ENCODE peak calls at places on chromosomes 16 and 17, in nine cellular contexts. E is psoas muscle; Z is testis; V is HepG2; H is HCT116; L is CD8-positive, alpha-beta memory T cell; O is tibial nerve; X is CD8-positive, alpha-beta T cell; A is body of pancreas. W is an unnamed sample. For H3K9me3, the result is how much of the 10 kb centered on the place peaks cover.

GRCh38 chr17:28912281-28912937 is 9.5 kb upstream of the DHRS13 start:
- DNase-seq in E (no peak), Z (peak), V (no peak), H (no peak), L (no peak), O (no peak), X (peak), A (no peak), W (no peak)

GRCh38 chr17:72976971-72977767 is 115.3 kb downstream of the SLC39A11 start:
- DNase-seq in E (peak), Z (peak), V (no peak), H (peak), L (no peak), O (peak), X (no peak), A (peak), W (peak)

GRCh38 chr17:79664925-79665738 is 54.3 kb upstream of the RBFOX3 start:
- DNase-seq in E (peak), Z (peak), V (no peak), H (peak), L (no peak), O (peak), X (no peak), A (peak), W (no peak)

GRCh38 chr16:54040975-54041374 is 245.6 kb downstream of the IRX3 start:
- DNase-seq in E (no peak), Z (no peak), V (no peak), H (no peak), L (no peak), O (no peak), X (no peak), A (no peak), W (no peak)

GRCh38 chr17:48832491-48832890 is 1.7 kb downstream of the CALCOCO2 start:
- DNase-seq in E (no peak), Z (no peak), V (no peak), H (no peak), L (no peak), O (no peak), X (no peak), A (no peak), W (no peak)

GRCh38 chr17:20053343-20053964 is 44.3 kb downstream of the SPECC1 start:
- DNase-seq in E (no peak), Z (no peak), V (no peak), H (no peak), L (no peak), O (no peak), X (no peak), A (no peak), W (no peak)

GRCh38 chr17:6637458-6637840 is 3.1 kb downstream of the KIAA0753 start:
- DNase-seq in E (no peak), Z (no peak), V (no peak), H (no peak), L (no peak), O (no peak), X (no peak), A (no peak), W (no peak)

GRCh38 chr16:10529895-10530669 is 50.3 kb downstream of the EMP2 start:
- DNase-seq in E (no peak), Z (no peak), V (no peak), H (no peak), L (no peak), O (no peak), X (no peak), A (no peak), W (no peak)

GRCh38 chr17:38912221-38912813 is 13.1 kb upstream of the LASP1NB start:
- DNase-seq in E (peak), Z (peak), V (no peak), H (no peak), L (no peak), O (no peak), X (no peak), A (peak), W (no peak)

GRCh38 chr17:76529643-76530488 is 7.6 kb downstream of the CYGB start:
- DNase-seq in E (peak), Z (peak), V (peak), H (no peak), L (no peak), O (peak), X (no peak), A (peak), W (peak)

GRCh38 chr16:52497067-52497816 is 49.7 kb downstream of the TOX3 start:
- DNase-seq in E (no peak), Z (no peak), V (peak), H (no peak), L (no peak), O (no peak), X (no peak), A (no peak), W (no peak)

GRCh38 chr16:16120382-16121184 is 102.7 kb downstream of the ABCC6 start:
- DNase-seq in E (peak), Z (peak), V (no peak), H (no peak), L (no peak), O (no peak), X (no peak), A (peak), W (no peak)

GRCh38 chr17:8137645-8138342 is 13.9 kb upstream of the HES7 start:
- DNase-seq in E (peak), Z (no peak), V (no peak), H (no peak), L (no peak), O (peak), X (no peak), A (no peak), W (peak)

GRCh38 chr16:24045641-24046040 is 209.9 kb downstream of the PRKCB start:
- DNase-seq in E (no peak), Z (no peak), V (no peak), H (no peak), L (no peak), O (no peak), X (no peak), A (no peak), W (no peak)

GRCh38 chr16:56355221-56355620 is 70.1 kb downstream of the AMFR start:
- DNase-seq in E (peak), Z (no peak), V (no peak), H (no peak), L (no peak), O (no peak), X (no peak), A (peak), W (peak)

GRCh38 chr17:64507418-64507766 is 615 bp downstream of the CEP95 start:
- DNase-seq in E (no peak), Z (no peak), V (peak), H (no peak), L (peak), O (peak), X (no peak), A (peak), W (no peak)

GRCh38 chr17:21194688-21195087 is 19.3 kb downstream of the TMEM11 start:
- DNase-seq in E (peak), Z (peak), V (no peak), H (no peak), L (no peak), O (peak), X (no peak), A (no peak), W (no peak)

GRCh38 chr17:81194941-81195901 is 27.5 kb downstream of the CEP131 start:
- DNase-seq in E (peak), Z (no peak), V (no peak), H (no peak), L (no peak), O (no peak), X (peak), A (no peak), W (no peak)

GRCh38 chr17:72191356-72191755 is 70.5 kb downstream of the SOX9 start:
- DNase-seq in E (no peak), Z (no peak), V (no peak), H (no peak), L (no peak), O (no peak), X (no peak), A (no peak), W (no peak)

GRCh38 chr16:27177031-27177774 is 26.1 kb upstream of the KDM8 start:
- DNase-seq in E (no peak), Z (no peak), V (no peak), H (no peak), L (no peak), O (no peak), X (no peak), A (no peak), W (no peak)

GRCh38 chr16:53769185-53769584 is 65.2 kb downstream of the FTO start:
- DNase-seq in E (no peak), Z (no peak), V (no peak), H (no peak), L (no peak), O (no peak), X (no peak), A (no peak), W (no peak)

GRCh38 chr16:21100447-21100846 is 50.2 kb downstream of the DNAH3 start:
- DNase-seq in E (no peak), Z (no peak), V (no peak), H (peak), L (no peak), O (no peak), X (no peak), A (no peak), W (no peak)

GRCh38 chr16:4139968-4140367 is 23.7 kb upstream of the ADCY9 start:
- DNase-seq in E (no peak), Z (no peak), V (no peak), H (no peak), L (no peak), O (no peak), X (no peak), A (no peak), W (no peak)

GRCh38 chr17:50638851-50639767 is 4.4 kb downstream of the ABCC3 start:
- DNase-seq in E (peak), Z (peak), V (peak), H (peak), L (no peak), O (peak), X (no peak), A (peak), W (peak)

DNA sequence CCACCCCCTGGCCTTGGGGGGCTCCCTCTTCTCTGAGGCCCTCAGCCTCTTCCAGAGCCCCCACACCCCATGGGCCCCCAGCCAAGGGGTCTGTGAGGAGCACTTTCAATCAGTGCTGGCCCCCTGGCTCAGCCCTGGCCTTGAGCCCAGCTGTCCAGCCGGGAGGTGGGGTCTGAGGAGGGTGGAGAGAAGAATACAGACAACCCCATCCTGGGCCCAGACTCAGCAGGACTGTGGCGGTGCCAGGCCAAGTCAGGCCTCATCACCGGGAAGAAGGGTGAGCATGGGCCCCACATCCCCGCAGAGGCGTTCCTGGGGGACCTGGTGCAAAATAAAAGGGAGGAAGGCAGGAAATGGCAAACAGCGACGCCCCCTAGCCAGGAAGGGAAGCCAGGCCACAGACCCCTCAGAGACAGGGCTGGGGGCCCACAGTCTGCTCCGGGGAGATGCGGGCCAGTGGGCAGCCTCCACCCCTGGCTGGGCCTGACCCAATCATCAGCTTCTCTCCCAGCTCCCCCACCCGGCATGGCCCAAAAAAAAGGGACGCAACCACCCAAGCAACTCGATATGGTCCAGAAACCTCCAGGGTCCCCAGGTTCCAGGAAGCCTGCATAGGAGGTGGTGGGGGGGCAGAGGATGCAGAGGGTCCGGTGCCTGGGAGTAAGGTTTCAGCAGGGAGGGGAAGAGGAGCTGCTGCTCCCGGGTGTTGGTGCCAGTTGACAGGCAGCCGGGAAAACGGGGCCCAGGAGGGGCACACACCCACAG is 20.6 kb downstream of the ZNF423 start:
- DNase-seq in E (peak), Z (no peak), V (no peak), H (no peak), L (no peak), O (no peak), X (no peak), A (no peak), W (peak)
- H3K4me3 ChIP-seq in E (peak), Z (no peak), V (no peak), H (no peak), L (no peak), O (no peak), X (no peak), A (no peak), W (peak)

GRCh38 chr16:69711115-69711740 is 15.1 kb downstream of the NQO1 start:
- DNase-seq in E (no peak), Z (peak), V (no peak), H (peak), L (no peak), O (no peak), X (no peak), A (peak), W (no peak)
- H3K27ac ChIP-seq in E (no peak), Z (peak), V (no peak), H (peak), L (no peak), O (no peak), X (no peak), A (peak), W (no peak)

GRCh38 chr16:46466239-46466638 is 154.9 kb downstream of the SHCBP1 start:
- DNase-seq in E (no peak), Z (no peak), V (no peak), H (no peak), L (no peak), O (no peak), X (no peak), A (no peak), W (no peak)
- H3K9me3 ChIP-seq in E (under half), Z (under half), V (under half), H (under half), L (under half), O (under half), X (under half), A (under half), W (under half)

GRCh38 chr16:674214-674881 is 1.1 kb upstream of the RHBDL1 start:
- DNase-seq in E (no peak), Z (peak), V (no peak), H (no peak), L (no peak), O (no peak), X (no peak), A (no peak), W (no peak)

GRCh38 chr16:676565-677297 is 1.3 kb downstream of the RHBDL1 start:
- DNase-seq in E (no peak), Z (no peak), V (no peak), H (no peak), L (no peak), O (no peak), X (peak), A (no peak), W (no peak)

GRCh38 chr16:675884-676564 is 553 bp downstream of the RHBDL1 start:
- DNase-seq in E (no peak), Z (no peak), V (no peak), H (no peak), L (no peak), O (no peak), X (no peak), A (no peak), W (no peak)

GRCh38 chr16:673399-673991 is 2.0 kb upstream of the RHBDL1 start:
- DNase-seq in E (no peak), Z (no peak), V (no peak), H (no peak), L (no peak), O (no peak), X (no peak), A (no peak), W (no peak)

DNA sequence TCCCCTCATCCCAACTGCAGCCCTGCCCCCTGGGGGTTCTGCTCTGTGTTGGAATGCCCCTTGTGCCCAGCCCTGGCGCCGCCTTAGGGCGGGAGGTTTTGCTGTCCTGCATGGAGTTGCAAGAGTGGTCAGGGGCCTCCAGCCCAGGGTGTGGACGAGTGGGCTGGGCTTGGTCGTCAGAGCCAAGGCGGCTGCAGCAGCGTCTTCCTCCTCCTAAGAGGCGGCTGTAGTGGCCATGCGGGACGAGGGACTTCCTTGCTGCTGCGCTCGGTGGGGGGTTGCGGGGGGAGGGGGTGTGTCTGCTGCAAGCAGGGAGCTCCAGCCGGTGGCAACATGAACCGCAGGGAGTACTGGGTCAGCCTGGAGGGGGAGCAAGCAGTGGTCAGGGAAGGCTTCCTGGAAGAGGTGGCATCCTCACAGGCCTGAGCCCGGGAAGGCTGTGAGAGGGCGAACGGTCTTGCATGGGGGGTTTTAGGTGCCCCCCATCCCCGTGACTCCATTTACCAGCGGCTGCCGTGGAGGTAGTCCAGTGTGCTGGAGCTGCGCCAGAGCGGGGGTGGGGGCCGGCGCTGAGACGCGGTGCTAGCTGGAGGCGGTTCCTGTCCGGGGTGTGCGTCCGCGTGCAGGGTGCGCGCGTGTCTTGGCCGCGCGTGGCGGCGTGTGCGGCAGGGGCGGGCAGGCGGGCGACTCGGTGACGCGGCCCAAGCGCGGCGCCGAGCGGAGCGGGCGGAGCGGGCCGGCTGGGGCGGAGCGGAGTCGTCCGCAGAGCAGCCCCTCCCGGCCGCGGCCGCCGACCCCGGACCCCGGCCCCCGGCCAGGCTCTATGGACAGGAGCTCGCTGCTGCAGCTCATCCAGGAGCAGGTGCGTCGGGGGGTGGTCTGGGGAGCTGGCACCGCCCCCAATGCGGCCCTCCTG is at the start of gene RHBDL1:
- DNase-seq in E (no peak), Z (no peak), V (peak), H (no peak), L (no peak), O (no peak), X (no peak), A (peak), W (no peak)
- H3K4me3 ChIP-seq in E (peak), Z (no peak), V (peak), H (no peak), L (no peak), O (no peak), X (no peak), A (no peak), W (peak)

DNA sequence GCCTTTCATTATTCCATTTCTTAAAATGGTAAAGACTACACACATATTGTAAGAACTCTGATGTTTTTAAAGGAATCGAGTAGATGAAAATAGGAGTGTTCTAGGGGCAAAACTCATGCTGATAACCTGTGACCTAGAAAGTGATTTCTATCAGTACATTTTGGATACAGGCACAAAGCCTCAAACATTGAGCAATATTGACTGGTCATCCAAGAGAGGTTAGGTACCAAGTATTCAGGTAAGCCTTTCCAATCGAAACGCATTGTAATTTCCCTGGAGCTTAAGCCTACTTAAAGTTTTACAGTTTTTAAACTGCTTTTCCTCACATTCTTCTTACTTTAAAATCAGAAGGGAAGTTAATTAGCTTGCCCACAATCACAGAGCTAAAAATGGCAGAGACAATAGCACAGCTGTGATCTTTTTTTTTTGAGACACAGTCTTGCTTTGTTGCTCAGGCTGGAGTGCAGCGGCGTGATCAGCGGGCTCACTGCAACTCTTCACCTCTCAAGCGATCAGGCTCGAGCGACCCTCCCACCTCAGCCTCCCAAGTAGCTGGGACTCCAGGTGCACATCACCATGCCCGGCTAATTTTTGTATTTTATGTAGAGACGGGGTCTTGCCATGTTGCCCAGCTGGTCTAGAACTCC is 3.3 kb downstream of the GOT2 start:
- DNase-seq in E (no peak), Z (no peak), V (no peak), H (no peak), L (no peak), O (no peak), X (no peak), A (no peak), W (no peak)
- H3K27ac ChIP-seq in E (peak), Z (no peak), V (no peak), H (no peak), L (no peak), O (no peak), X (no peak), A (no peak), W (peak)

GRCh38 chr16:89233678-89234490 is 16.4 kb downstream of the ZNF778 start:
- DNase-seq in E (no peak), Z (no peak), V (no peak), H (no peak), L (no peak), O (no peak), X (no peak), A (no peak), W (no peak)
- H3K9me3 ChIP-seq in E (under half), Z (under half), V (under half), H (under half), L (under half), O (under half), X (under half), A (under half), W (under half)

DNA sequence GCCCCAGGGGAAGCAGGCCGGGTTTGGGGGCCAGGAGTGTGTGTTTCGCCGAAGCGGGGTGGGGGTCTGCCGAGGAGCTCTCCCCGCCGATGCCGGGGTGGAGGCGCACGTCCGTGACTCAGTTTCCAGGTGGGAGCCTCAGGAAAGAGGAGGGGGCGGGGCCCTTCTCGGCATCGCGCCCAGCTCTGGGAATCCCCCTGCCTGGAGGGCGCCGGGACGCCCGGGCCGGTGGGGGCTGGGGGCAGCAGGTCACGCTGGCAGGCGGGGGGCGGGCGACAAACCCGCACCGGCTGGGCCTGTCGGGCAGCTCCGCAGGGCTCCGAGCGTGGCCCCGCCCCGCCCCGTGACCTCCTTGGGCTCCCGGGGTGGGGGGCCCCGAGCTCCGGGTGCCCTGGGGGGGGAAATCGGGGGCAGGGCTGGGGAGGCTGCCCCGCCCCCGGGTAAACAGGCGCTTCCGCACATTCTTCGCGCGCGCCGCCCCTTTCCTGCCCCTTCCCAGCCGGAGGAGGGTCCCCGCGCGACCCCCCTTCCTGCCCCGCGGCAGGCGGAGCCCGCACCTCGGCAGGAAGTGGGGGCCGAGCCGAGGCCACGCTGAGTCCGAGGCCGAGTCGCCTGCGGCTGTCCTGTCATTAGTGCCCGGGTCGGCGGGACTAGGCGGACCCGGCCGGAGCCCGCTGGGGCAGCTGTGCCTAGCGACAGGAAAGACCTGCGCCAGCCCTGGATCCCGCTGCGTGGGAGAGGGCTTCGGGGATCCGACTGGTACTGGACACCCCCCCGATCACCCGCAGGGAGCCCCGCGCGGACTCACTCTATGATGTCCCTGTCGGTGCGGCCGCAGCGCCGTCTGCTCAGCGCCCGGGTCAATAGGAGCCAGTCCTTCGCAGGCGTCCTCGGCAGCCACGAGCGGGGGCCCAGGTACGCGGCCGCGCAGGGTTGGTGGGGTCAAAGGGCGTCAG is 9.3 kb downstream of the RIPOR1 start:
- DNase-seq in E (peak), Z (peak), V (no peak), H (no peak), L (peak), O (no peak), X (peak), A (peak), W (no peak)
- H3K4me3 ChIP-seq in E (peak), Z (peak), V (peak), H (no peak), L (peak), O (peak), X (peak), A (peak), W (peak)

GRCh38 chr17:36752096-36752888 is 150.9 kb downstream of the MRM1 start:
- DNase-seq in E (peak), Z (no peak), V (no peak), H (no peak), L (no peak), O (no peak), X (no peak), A (no peak), W (no peak)
- H3K27ac ChIP-seq in E (no peak), Z (no peak), V (no peak), H (no peak), L (no peak), O (no peak), X (no peak), A (no peak), W (no peak)

W was measured in gastrocnemius medialis.